ENCODE peak calls at places on chromosomes 7 and 10, in four cellular contexts. L, U, C and I are unnamed samples.
A peak's percentile ranks its signal among the peaks of the same experiment; 100 is the strongest.

GRCh38 chr7:147523056-147523455 is 1067.5 kb upstream of the C7orf33 start:
- DNase-seq in C (no peak), U (no peak), L (no peak), I (no peak)

GRCh38 chr7:108335264-108335918 is 120.8 kb downstream of the NRCAM start:
- DNase-seq in U (no peak), L (peak; percentile 25), C (peak; percentile 97), I (no peak)

GRCh38 chr7:106462365-106462859 is 177.6 kb upstream of the NAMPT start:
- DNase-seq in L (no peak), C (no peak), U (no peak), I (no peak)

GRCh38 chr7:47518827-47519226 is 63.1 kb downstream of the TNS3 start:
- DNase-seq in L (no peak), C (no peak), U (no peak), I (no peak)

GRCh38 chr7:115085421-115085820 is 163.5 kb downstream of the MDFIC start:
- DNase-seq in U (no peak), C (no peak), L (no peak), I (no peak)

GRCh38 chr10:77011823-77012566 is 625.6 kb downstream of the KCNMA1 start:
- DNase-seq in L (no peak), C (no peak), U (no peak), I (no peak)

GRCh38 chr10:43055991-43056567 is 20.8 kb upstream of the RET start:
- DNase-seq in U (no peak), C (peak; percentile 75), L (no peak), I (no peak)

GRCh38 chr10:116101616-116102015 is 171.4 kb downstream of the GFRA1 start:
- DNase-seq in C (no peak), L (no peak), U (no peak), I (no peak)

GRCh38 chr10:60669491-60669890 is 108.8 kb upstream of the CDK1 start:
- DNase-seq in U (no peak), C (no peak), L (no peak), I (no peak)

GRCh38 chr7:35185908-35186731 is 67.8 kb downstream of the TBX20 start:
- DNase-seq in C (peak; percentile 23), U (peak; percentile 18), L (no peak), I (no peak)

GRCh38 chr10:78765726-78766335 is 302.9 kb upstream of the ZMIZ1 start:
- DNase-seq in L (no peak), C (no peak), U (no peak), I (no peak)

GRCh38 chr7:27185013-27185707 is at the start of gene HOXA11:
- DNase-seq in U (no peak), C (no peak), L (peak; percentile 71), I (peak; percentile 89)

GRCh38 chr10:101189461-101190401 is 39.5 kb downstream of the LBX1 start:
- DNase-seq in C (no peak), U (no peak), L (no peak), I (no peak)

GRCh38 chr10:89078729-89079672 is 88.4 kb downstream of the FAS start:
- DNase-seq in L (no peak), C (no peak), U (no peak), I (no peak)

GRCh38 chr10:119575506-119575905 is 21.3 kb downstream of the TIAL1 start:
- DNase-seq in U (no peak), C (no peak), L (no peak), I (no peak)

GRCh38 chr10:69800109-69800508 is 1.6 kb upstream of the COL13A1 start:
- DNase-seq in C (peak; percentile 45), U (no peak), L (no peak), I (no peak)

GRCh38 chr10:83182076-83182475 is 957.2 kb upstream of the GHITM start:
- DNase-seq in C (no peak), U (no peak), L (no peak), I (no peak)

GRCh38 chr7:139648941-139649425 is 125.5 kb downstream of the CLEC2L start:
- DNase-seq in C (no peak), L (no peak), U (no peak), I (no peak)

GRCh38 chr10:20995123-20995978 is 98.2 kb upstream of the NEBL start:
- DNase-seq in C (peak; percentile 11), L (no peak), U (no peak), I (no peak)

GRCh38 chr10:47147186-47147585 is 152.8 kb upstream of the GDF10 start:
- DNase-seq in L (no peak), U (no peak), C (no peak), I (no peak)

GRCh38 chr7:5689118-5689517 is 92.3 kb downstream of the RNF216 start:
- DNase-seq in L (no peak), U (no peak), C (no peak), I (no peak)
- H3K4me3 ChIP-seq in L (no peak overlapping the region), U (peak overlapping the region; percentile 8), C (no peak overlapping the region), I (no peak overlapping the region)

DNA sequence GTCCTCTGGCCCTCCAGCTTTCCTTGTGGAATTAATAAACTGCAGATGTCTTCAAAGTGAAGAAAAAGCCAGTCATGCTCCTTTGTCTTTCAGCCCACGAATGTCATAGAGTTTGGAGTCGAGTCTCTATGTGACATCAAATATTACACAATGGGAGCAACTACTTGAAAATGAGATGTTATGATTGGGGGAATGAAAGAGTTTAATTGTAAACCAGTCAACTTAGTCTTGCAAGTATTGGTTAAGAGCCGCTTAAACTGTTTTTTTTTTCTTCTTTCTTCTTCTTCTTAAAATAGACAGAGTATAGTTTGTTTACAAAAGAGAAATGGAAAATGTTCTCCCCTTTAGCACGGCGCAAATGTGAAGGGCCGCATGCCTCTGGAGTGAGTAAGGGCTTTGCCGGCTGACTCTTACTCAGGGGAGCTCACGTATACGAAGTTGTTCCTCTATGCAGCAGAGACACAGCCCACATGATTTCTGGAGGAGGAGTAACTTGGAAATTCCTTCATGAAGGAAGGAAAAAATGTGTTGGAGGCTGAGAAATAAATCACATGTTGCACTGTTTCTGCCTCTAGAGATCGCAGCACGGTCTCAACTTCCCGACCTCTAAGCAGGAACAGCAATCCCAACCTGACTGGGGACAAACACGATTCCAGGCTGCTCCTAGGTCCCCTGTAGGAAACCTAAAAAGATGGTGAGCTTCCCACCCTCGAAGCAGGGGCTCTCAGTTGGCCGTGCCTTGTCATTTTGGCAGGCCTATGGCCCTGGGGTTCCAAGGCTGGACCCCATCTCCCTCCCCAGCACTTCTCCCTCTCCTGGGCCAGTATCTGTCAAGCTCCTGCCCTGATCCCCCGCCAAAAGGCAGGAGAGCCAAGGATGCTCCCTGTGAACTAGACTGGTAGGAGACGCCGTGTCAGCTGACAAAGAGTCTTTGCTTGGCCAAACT is 44.9 kb downstream of the MYOF start:
- DNase-seq in L (peak; percentile 64), C (peak; percentile 92), U (peak; percentile 73), I (peak; percentile 93)
- TF ChIP-seq POLR2A in L (peak; percentile 59), C (peak; percentile 79), U (peak; percentile 68), I (no peak)

GRCh38 chr10:110778221-110778620 is 93.5 kb upstream of the PDCD4 start:
- DNase-seq in C (no peak), L (no peak), U (no peak), I (no peak)
- H3K4me3 ChIP-seq in C (no peak overlapping the region), L (no peak overlapping the region), U (no peak overlapping the region), I (no peak overlapping the region)

GRCh38 chr10:62268399-62269076 is at the start of gene RTKN2:
- DNase-seq in L (no peak), U (peak; percentile 78), C (peak; percentile 87), I (peak; percentile 92)
- TF ChIP-seq POLR2A in L (no peak), U (no peak), C (peak; percentile 70), I (no peak)